ENCODE peak calls at places on chromosome 6, in seven cellular contexts. B, C, K, Q, M, U and W are unnamed samples.

GRCh38 chr6:112939543-112939942 is 592.4 kb downstream of the RFPL4B start:
- DNase-seq in B (no peak), C (no peak), K (no peak), Q (no peak), M (no peak), U (no peak), W (peak)

GRCh38 chr6:169806718-169807117 is 55.3 kb downstream of the ERMARD start:
- DNase-seq in B (no peak), C (no peak), K (no peak), Q (no peak), M (no peak), U (no peak), W (no peak)

GRCh38 chr6:88381289-88381642 is 215.1 kb upstream of the CNR1 start:
- DNase-seq in B (no peak), C (no peak), K (no peak), Q (no peak), M (no peak), U (no peak), W (no peak)

GRCh38 chr6:7671581-7671980 is 54.3 kb upstream of the BMP6 start:
- DNase-seq in B (no peak), C (peak), K (no peak), Q (no peak), M (no peak), U (no peak), W (no peak)

GRCh38 chr6:107868867-107869611 is 44.9 kb upstream of the SCML4 start:
- DNase-seq in B (no peak), C (no peak), K (no peak), Q (no peak), M (no peak), U (no peak), W (no peak)

GRCh38 chr6:160146454-160147145 is 25.0 kb downstream of the SLC22A1 start:
- DNase-seq in B (no peak), C (no peak), K (no peak), Q (no peak), M (no peak), U (no peak), W (no peak)

GRCh38 chr6:112396221-112396620 is 49.1 kb downstream of the RFPL4B start:
- DNase-seq in B (no peak), C (peak), K (no peak), Q (no peak), M (no peak), U (no peak), W (no peak)

GRCh38 chr6:52049252-52050050 is 38.0 kb downstream of the PKHD1 start:
- DNase-seq in B (peak), C (peak), K (peak), Q (peak), M (peak), U (no peak), W (peak)

GRCh38 chr6:7261030-7261841 is 51.8 kb downstream of the SSR1 start:
- DNase-seq in B (peak), C (peak), K (peak), Q (peak), M (no peak), U (peak), W (peak)

GRCh38 chr6:161437851-161438250 is 164.0 kb upstream of the AGPAT4 start:
- DNase-seq in B (no peak), C (peak), K (no peak), Q (no peak), M (no peak), U (no peak), W (no peak)

GRCh38 chr6:43491750-43492661 is 14.6 kb downstream of the TJAP1 start:
- DNase-seq in B (no peak), C (peak), K (no peak), Q (no peak), M (no peak), U (no peak), W (peak)

GRCh38 chr6:126427713-126428112 is 87.8 kb downstream of the CENPW start:
- DNase-seq in B (peak), C (no peak), K (no peak), Q (no peak), M (no peak), U (no peak), W (no peak)

GRCh38 chr6:140256213-140256612 is 881.8 kb upstream of the CITED2 start:
- DNase-seq in B (no peak), C (peak), K (no peak), Q (no peak), M (no peak), U (no peak), W (no peak)

GRCh38 chr6:47733879-47734558 is 35.6 kb downstream of the ADGRF4 start:
- DNase-seq in B (peak), C (peak), K (no peak), Q (no peak), M (peak), U (no peak), W (peak)

GRCh38 chr6:6629416-6629815 is 40.9 kb downstream of the LY86 start:
- DNase-seq in B (no peak), C (no peak), K (no peak), Q (no peak), M (no peak), U (no peak), W (no peak)

GRCh38 chr6:2127484-2127911 is 117.9 kb downstream of the GMDS start:
- DNase-seq in B (no peak), C (no peak), K (no peak), Q (no peak), M (peak), U (no peak), W (no peak)

GRCh38 chr6:56724455-56724854 is 81.8 kb upstream of the DST start:
- DNase-seq in B (no peak), C (peak), K (no peak), Q (no peak), M (no peak), U (no peak), W (no peak)

GRCh38 chr6:89978749-89979145 is 84.5 kb downstream of the GJA10 start:
- DNase-seq in B (no peak), C (no peak), K (no peak), Q (no peak), M (no peak), U (no peak), W (no peak)

GRCh38 chr6:133132583-133132982 is 108.6 kb upstream of the EYA4 start:
- DNase-seq in B (no peak), C (no peak), K (no peak), Q (no peak), M (no peak), U (no peak), W (peak)

GRCh38 chr6:29552512-29553051 is 7.0 kb downstream of the UBD start:
- DNase-seq in B (no peak), C (peak), K (no peak), Q (no peak), M (peak), U (no peak), W (peak)

GRCh38 chr6:113530769-113531168 is 326.4 kb upstream of the MARCKS start:
- DNase-seq in B (peak), C (peak), K (no peak), Q (no peak), M (no peak), U (no peak), W (no peak)

GRCh38 chr6:25963426-25964123 is 973 bp downstream of the TRIM38 start:
- DNase-seq in B (no peak), C (peak), K (peak), Q (no peak), M (no peak), U (peak), W (no peak)

GRCh38 chr6:10880366-10880765 is 1.5 kb downstream of the GCM2 start:
- DNase-seq in B (no peak), C (no peak), K (no peak), Q (no peak), M (no peak), U (no peak), W (no peak)

GRCh38 chr6:127185410-127185809 is 66.9 kb downstream of the RSPO3 start:
- DNase-seq in B (no peak), C (no peak), K (no peak), Q (no peak), M (no peak), U (no peak), W (no peak)

GRCh38 chr6:107576852-107577251 is 86.9 kb downstream of the SOBP start:
- DNase-seq in B (no peak), C (peak), K (no peak), Q (no peak), M (no peak), U (no peak), W (no peak)

GRCh38 chr6:163324928-163325784 is 89.4 kb upstream of the QKI start:
- DNase-seq in B (peak), C (peak), K (no peak), Q (peak), M (no peak), U (no peak), W (no peak)

GRCh38 chr6:112330071-112330876 is 16.9 kb upstream of the RFPL4B start:
- DNase-seq in B (no peak), C (peak), K (no peak), Q (no peak), M (no peak), U (no peak), W (no peak)

GRCh38 chr6:72328775-72329174 is 293.1 kb upstream of the KCNQ5 start:
- DNase-seq in B (no peak), C (no peak), K (no peak), Q (no peak), M (no peak), U (no peak), W (no peak)

GRCh38 chr6:152356659-152357058 is 280.5 kb downstream of the SYNE1 start:
- DNase-seq in B (peak), C (peak), K (no peak), Q (no peak), M (no peak), U (no peak), W (no peak)

GRCh38 chr6:90468080-90468479 is 118.8 kb downstream of the MAP3K7 start:
- DNase-seq in B (no peak), C (peak), K (peak), Q (no peak), M (no peak), U (no peak), W (no peak)

GRCh38 chr6:115666997-115667396 is 393.7 kb downstream of the FRK start:
- DNase-seq in B (no peak), C (no peak), K (no peak), Q (no peak), M (no peak), U (no peak), W (no peak)

GRCh38 chr6:158329531-158329930 is 17.3 kb downstream of the TULP4 start:
- DNase-seq in B (no peak), C (no peak), K (no peak), Q (no peak), M (no peak), U (no peak), W (no peak)

GRCh38 chr6:26092443-26092842 is 5.2 kb downstream of the HFE start:
- DNase-seq in B (no peak), C (no peak), K (no peak), Q (no peak), M (no peak), U (no peak), W (no peak)

GRCh38 chr6:143039548-143039947 is 21.1 kb upstream of the AIG1 start:
- DNase-seq in B (no peak), C (no peak), K (no peak), Q (no peak), M (no peak), U (no peak), W (no peak)

GRCh38 chr6:136289579-136290405 is at the start of gene BCLAF1:
- DNase-seq in B (peak), C (peak), K (peak), Q (peak), M (peak), U (peak), W (peak)

GRCh38 chr6:30548375-30548774 is 7.9 kb downstream of the GNL1 start:
- DNase-seq in B (no peak), C (peak), K (no peak), Q (no peak), M (no peak), U (no peak), W (no peak)

GRCh38 chr6:44505751-44506150 is 118.2 kb downstream of the CDC5L start:
- DNase-seq in B (no peak), C (no peak), K (no peak), Q (no peak), M (no peak), U (no peak), W (no peak)

GRCh38 chr6:56802570-56802969 is 152.3 kb upstream of the BEND6 start:
- DNase-seq in B (peak), C (peak), K (no peak), Q (no peak), M (no peak), U (no peak), W (no peak)

GRCh38 chr6:42083530-42083929 is 33.2 kb downstream of the TAF8 start:
- DNase-seq in B (no peak), C (no peak), K (no peak), Q (no peak), M (no peak), U (no peak), W (no peak)

GRCh38 chr6:42088101-42088591 is 37.8 kb downstream of the TAF8 start:
- DNase-seq in B (no peak), C (peak), K (no peak), Q (peak), M (no peak), U (no peak), W (no peak)

GRCh38 chr6:42086665-42087050 is 36.3 kb downstream of the TAF8 start:
- DNase-seq in B (no peak), C (no peak), K (no peak), Q (no peak), M (no peak), U (no peak), W (no peak)

GRCh38 chr6:42084889-42085288 is 34.6 kb downstream of the TAF8 start:
- DNase-seq in B (no peak), C (peak), K (no peak), Q (peak), M (no peak), U (no peak), W (no peak)

DNA sequence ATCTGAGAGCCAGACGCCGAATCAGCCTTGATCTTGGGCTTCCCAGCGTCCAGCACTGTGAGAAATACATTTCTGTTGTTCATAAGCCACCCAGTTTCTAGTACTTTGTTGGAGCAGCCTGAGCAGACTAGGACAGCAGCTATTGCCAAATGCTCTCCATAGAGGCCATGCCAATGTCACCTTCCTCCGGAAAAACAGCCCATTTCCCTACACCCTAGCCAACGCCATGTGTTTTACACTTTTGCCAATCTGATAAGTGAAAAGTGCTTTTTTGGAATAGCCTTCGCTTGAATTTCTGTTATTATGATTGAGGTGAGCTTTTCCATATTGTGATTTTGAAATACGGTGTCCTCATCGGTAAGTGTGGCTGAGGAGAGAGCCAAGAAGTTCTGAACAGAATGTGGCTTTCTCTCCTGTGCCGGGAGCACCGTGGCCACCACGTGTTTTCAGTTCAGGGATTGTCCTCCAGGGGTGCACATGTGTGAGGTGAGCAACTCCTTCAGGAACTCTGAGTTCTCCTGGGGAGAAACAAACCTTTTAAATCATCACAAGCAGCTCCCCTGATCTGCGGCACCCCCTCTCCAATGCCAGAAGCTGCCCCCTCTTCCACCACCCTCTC is 35.8 kb downstream of the TAF8 start:
- DNase-seq in B (no peak), C (no peak), K (peak), Q (peak), M (no peak), U (no peak), W (no peak)
- TF ChIP-seq RFX5 in B (no peak), C (no peak), K (no peak), Q (no peak), M (no peak), U (no peak), W (no peak)

GRCh38 chr6:144804246-144804790 is 519.2 kb downstream of the UTRN start:
- DNase-seq in B (no peak), C (peak), K (no peak), Q (no peak), M (no peak), U (no peak), W (peak)
- TF ChIP-seq RFX5 in B (no peak), C (no peak), K (no peak), Q (no peak), M (no peak), U (no peak), W (no peak)

DNA sequence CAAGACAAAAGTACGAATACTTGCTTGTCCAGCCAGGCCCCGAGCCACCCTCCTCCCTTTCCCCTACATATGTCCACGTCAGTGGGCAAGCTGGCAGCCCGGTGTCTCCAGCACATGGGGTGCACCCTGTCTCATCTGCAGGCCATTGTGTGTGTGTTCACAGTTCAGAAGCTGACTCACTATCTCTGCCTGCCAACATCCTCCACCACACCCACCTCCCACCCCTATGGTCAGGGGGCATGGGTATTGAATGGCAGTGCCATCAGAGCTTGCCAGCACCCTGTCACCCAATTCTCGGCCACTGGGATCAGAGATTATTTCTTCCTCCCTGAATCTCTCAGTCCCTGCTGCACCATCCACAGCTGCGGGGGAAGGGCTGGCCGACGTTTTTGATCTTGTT is 195.7 kb downstream of the FARS2 start:
- DNase-seq in B (no peak), C (peak), K (no peak), Q (no peak), M (no peak), U (no peak), W (no peak)
- TF ChIP-seq RFX5 in B (no peak), C (no peak), K (no peak), Q (no peak), M (no peak), U (no peak), W (no peak)

DNA sequence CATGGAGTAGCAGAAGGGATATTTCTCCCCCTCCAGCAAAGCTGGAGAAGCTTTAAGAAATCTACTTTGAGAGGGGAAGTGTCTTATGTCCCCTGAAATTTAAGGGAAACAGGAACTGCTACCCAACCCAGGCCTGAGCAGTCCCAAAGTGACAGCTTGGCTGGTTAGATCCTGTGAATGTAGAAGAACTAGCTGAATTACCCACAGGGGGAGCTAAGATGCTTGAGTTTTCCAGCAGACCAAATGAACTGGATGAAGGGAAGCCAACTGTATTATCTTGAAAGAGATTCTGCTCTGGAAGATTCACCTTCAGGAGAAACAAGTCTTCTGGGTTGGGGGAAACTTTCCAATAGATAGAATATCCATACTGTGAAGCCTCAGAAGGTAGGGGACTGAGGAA is 303.3 kb upstream of the MMS22L start:
- DNase-seq in B (peak), C (peak), K (no peak), Q (no peak), M (no peak), U (no peak), W (peak)
- TF ChIP-seq RFX5 in B (no peak), C (no peak), K (no peak), Q (no peak), M (no peak), U (no peak), W (no peak)